ENCODE peak calls at places on chromosomes 4 and X, in four cellular contexts. K, D, M and B are unnamed samples. For H3K4me1, the result is how much of the 10 kb centered on the place peaks cover.

GRCh38 chrX:36609653-36610585 is 398.2 kb upstream of the FAM47C start:
- DNase-seq in K (no peak), D (no peak), M (no peak), B (no peak)

GRCh38 chrX:101362116-101362515 is 13.6 kb upstream of the TIMM8A start:
- DNase-seq in K (no peak), D (no peak), M (no peak), B (no peak)

GRCh38 chrX:14915596-14915995 is 42.4 kb downstream of the MOSPD2 start:
- DNase-seq in K (no peak), D (no peak), M (no peak), B (no peak)

GRCh38 chr4:71752383-71753042 is 31.4 kb downstream of the GC start:
- DNase-seq in K (no peak), D (no peak), M (no peak), B (no peak)

GRCh38 chrX:33211356-33212254 is at the start of gene DMD:
- DNase-seq in K (no peak), D (no peak), M (peak), B (peak)

GRCh38 chr4:65508169-65508568 is 162.1 kb downstream of the EPHA5 start:
- DNase-seq in K (no peak), D (no peak), M (no peak), B (no peak)

GRCh38 chrX:9182041-9182440 is 148.1 kb upstream of the FAM9B start:
- DNase-seq in K (no peak), D (no peak), M (no peak), B (no peak)

GRCh38 chrX:38087594-38087993 is 81.2 kb downstream of the SYTL5 start:
- DNase-seq in K (no peak), D (no peak), M (no peak), B (no peak)

GRCh38 chr4:4861592-4862551 is 2.4 kb downstream of the MSX1 start:
- DNase-seq in K (no peak), D (no peak), M (no peak), B (no peak)

GRCh38 chr4:80237992-80238391 is 28.5 kb upstream of the FGF5 start:
- DNase-seq in K (no peak), D (no peak), M (no peak), B (no peak)

GRCh38 chrX:72048515-72049455 is 82.9 kb downstream of the RTL5 start:
- DNase-seq in K (no peak), D (peak), M (peak), B (no peak)

GRCh38 chrX:72045552-72046277 is 86.0 kb downstream of the RTL5 start:
- DNase-seq in K (no peak), D (peak), M (no peak), B (no peak)

GRCh38 chrX:72045141-72045540 is 86.6 kb downstream of the RTL5 start:
- DNase-seq in K (no peak), D (no peak), M (no peak), B (no peak)

GRCh38 chrX:72050011-72050410 is 81.7 kb downstream of the RTL5 start:
- DNase-seq in K (no peak), D (no peak), M (no peak), B (no peak)

DNA sequence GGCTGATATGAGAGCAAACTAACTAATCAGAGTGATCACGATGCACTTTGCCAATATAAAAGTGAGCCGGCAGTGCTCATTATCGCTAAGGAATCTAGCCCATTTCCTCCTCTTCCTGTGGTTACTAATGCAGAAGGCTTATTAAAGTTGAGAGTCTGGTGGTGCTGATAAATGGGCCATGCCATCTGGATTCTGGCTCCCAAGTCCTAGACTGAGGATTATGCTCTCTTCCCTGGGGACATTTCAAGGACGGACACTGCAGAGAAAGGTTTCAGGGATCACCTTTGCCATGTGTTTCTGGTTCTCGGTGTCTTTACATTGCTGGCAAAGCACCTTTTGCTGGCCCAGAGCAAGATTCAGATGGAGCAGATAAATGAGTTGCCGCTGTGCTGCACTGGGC is 85.3 kb downstream of the RTL5 start:
- DNase-seq in K (no peak), D (peak), M (no peak), B (no peak)
- H3K27ac ChIP-seq in K (no peak), D (peak), M (peak), B (peak)

GRCh38 chr4:1855334-1856070 is 454 bp downstream of the LETM1 start:
- DNase-seq in K (no peak), D (peak), M (no peak), B (peak)
- H3K4me1 ChIP-seq in K (under half), D (under half), M (under half), B (under half)

DNA sequence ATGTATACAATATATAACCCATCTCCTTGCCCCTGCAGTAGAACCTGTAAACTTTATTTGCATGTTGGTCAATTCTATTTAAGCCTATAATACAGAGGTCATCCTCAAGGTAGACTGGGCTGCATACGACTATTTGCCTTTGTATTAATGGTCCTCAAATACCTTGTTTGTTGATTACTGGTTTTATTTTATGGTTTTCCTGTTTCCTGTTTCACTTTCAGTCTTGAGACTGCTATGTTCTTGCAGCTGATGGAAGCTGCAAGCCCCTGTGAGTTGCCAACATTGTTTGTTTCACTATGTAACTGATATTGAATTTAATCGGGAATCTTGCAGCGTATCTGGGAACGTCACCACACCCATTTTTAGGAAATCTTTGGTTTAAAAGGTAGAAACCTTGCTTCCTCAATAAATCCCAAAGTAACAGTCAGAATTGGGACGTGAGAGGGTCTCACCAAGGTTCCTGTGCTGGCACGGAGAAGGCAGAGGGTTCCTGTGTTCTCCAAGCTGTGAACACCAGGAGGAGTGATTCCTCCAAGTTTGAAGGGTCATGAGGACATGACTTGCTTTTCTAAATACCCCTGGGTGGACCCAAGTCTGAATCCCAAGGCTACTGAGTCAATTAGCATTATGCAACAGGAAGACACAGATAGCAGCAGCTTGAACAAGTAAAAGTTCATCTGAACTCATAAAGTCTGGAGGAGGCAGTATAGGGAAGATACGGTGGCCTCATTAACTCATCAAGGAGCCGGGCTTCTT is 110.6 kb upstream of the PNPLA4 start:
- DNase-seq in K (no peak), D (no peak), M (no peak), B (no peak)
- H3K4me3 ChIP-seq in K (no peak), D (no peak), M (no peak), B (no peak)

GRCh38 chrX:142251665-142252064 is 46.6 kb upstream of the MAGEC2 start:
- DNase-seq in K (no peak), D (no peak), M (no peak), B (no peak)
- H3K27ac ChIP-seq in K (no peak), D (no peak), M (no peak), B (no peak)

GRCh38 chr4:1600811-1601532 is 83.1 kb downstream of the FAM53A start:
- DNase-seq in K (no peak), D (no peak), M (no peak), B (peak)
- H3K4me1 ChIP-seq in K (under half), D (under half), M (under half), B (under half)

GRCh38 chrX:48852857-48853256 is 17.4 kb upstream of the PCSK1N start:
- DNase-seq in K (no peak), D (no peak), M (no peak), B (no peak)
- H3K4me3 ChIP-seq in K (no peak), D (no peak), M (no peak), B (no peak)